ENCODE peak calls at places on chromosomes 3 and 15, in nine cellular contexts. One of them, this sample, is unnamed. For H3K36me3 and H3K27me3, the result is how much of the 10 kb centered on the place peaks cover.

GRCh38 chr3:13107661-13108060 is 34.4 kb upstream of the IQSEC1 start:
- DNase-seq in heart left ventricle: peak
- DNase-seq in transverse colon: no peak
- DNase-seq in lower lobe of right lung: peak
- DNase-seq in endothelial cell of umbilical vein: no peak
- DNase-seq in mammary epithelial cell: no peak
- DNase-seq in aorta: peak
- DNase-seq in GM23338: no peak
- DNase-seq in GM23248: no peak
- DNase-seq in this sample: peak

GRCh38 chr3:4986611-4987373 is 7.6 kb downstream of the BHLHE40 start:
- DNase-seq in heart left ventricle: peak
- DNase-seq in transverse colon: peak
- DNase-seq in lower lobe of right lung: peak
- DNase-seq in endothelial cell of umbilical vein: peak
- DNase-seq in mammary epithelial cell: peak
- DNase-seq in aorta: peak
- DNase-seq in GM23338: peak
- DNase-seq in GM23248: peak
- DNase-seq in this sample: peak

GRCh38 chr3:53791317-53791716 is 54.9 kb downstream of the CHDH start:
- DNase-seq in heart left ventricle: no peak
- DNase-seq in transverse colon: no peak
- DNase-seq in lower lobe of right lung: no peak
- DNase-seq in endothelial cell of umbilical vein: no peak
- DNase-seq in mammary epithelial cell: no peak
- DNase-seq in aorta: peak
- DNase-seq in GM23338: no peak
- DNase-seq in GM23248: no peak
- DNase-seq in this sample: no peak

GRCh38 chr3:153290278-153291015 is 128.4 kb downstream of the RAP2B start:
- DNase-seq in heart left ventricle: no peak
- DNase-seq in transverse colon: no peak
- DNase-seq in lower lobe of right lung: no peak
- DNase-seq in endothelial cell of umbilical vein: peak
- DNase-seq in mammary epithelial cell: peak
- DNase-seq in aorta: no peak
- DNase-seq in GM23338: no peak
- DNase-seq in GM23248: peak
- DNase-seq in this sample: no peak

GRCh38 chr15:49815506-49815905 is 194.7 kb downstream of the DTWD1 start:
- DNase-seq in heart left ventricle: no peak
- DNase-seq in transverse colon: no peak
- DNase-seq in lower lobe of right lung: no peak
- DNase-seq in endothelial cell of umbilical vein: no peak
- DNase-seq in mammary epithelial cell: no peak
- DNase-seq in aorta: no peak
- DNase-seq in GM23338: no peak
- DNase-seq in GM23248: peak
- DNase-seq in this sample: no peak

GRCh38 chr3:17581421-17582080 is 160.9 kb downstream of the TBC1D5 start:
- DNase-seq in heart left ventricle: no peak
- DNase-seq in transverse colon: no peak
- DNase-seq in lower lobe of right lung: no peak
- DNase-seq in endothelial cell of umbilical vein: no peak
- DNase-seq in mammary epithelial cell: peak
- DNase-seq in aorta: no peak
- DNase-seq in GM23338: no peak
- DNase-seq in GM23248: peak
- DNase-seq in this sample: no peak

GRCh38 chr3:17040322-17040721 is 155.6 kb downstream of the PLCL2 start:
- DNase-seq in heart left ventricle: no peak
- DNase-seq in transverse colon: no peak
- DNase-seq in lower lobe of right lung: no peak
- DNase-seq in endothelial cell of umbilical vein: no peak
- DNase-seq in mammary epithelial cell: no peak
- DNase-seq in aorta: no peak
- DNase-seq in GM23338: no peak
- DNase-seq in GM23248: no peak
- DNase-seq in this sample: no peak

GRCh38 chr3:111666041-111666735 is 71.0 kb upstream of the ZBED2 start:
- DNase-seq in heart left ventricle: no peak
- DNase-seq in transverse colon: no peak
- DNase-seq in lower lobe of right lung: no peak
- DNase-seq in endothelial cell of umbilical vein: no peak
- DNase-seq in mammary epithelial cell: peak
- DNase-seq in aorta: no peak
- DNase-seq in GM23338: no peak
- DNase-seq in GM23248: peak
- DNase-seq in this sample: no peak

GRCh38 chr15:28125673-28126651 is 26.8 kb upstream of the OCA2 start:
- DNase-seq in heart left ventricle: peak
- DNase-seq in transverse colon: no peak
- DNase-seq in lower lobe of right lung: no peak
- DNase-seq in endothelial cell of umbilical vein: peak
- DNase-seq in mammary epithelial cell: peak
- DNase-seq in aorta: peak
- DNase-seq in GM23338: peak
- DNase-seq in GM23248: peak
- DNase-seq in this sample: peak

GRCh38 chr3:127005864-127006500 is 23.1 kb downstream of the PLXNA1 start:
- DNase-seq in heart left ventricle: no peak
- DNase-seq in transverse colon: no peak
- DNase-seq in lower lobe of right lung: no peak
- DNase-seq in endothelial cell of umbilical vein: no peak
- DNase-seq in mammary epithelial cell: peak
- DNase-seq in aorta: no peak
- DNase-seq in GM23338: no peak
- DNase-seq in GM23248: peak
- DNase-seq in this sample: no peak

GRCh38 chr3:137764001-137764433 is at the start of gene SOX14:
- DNase-seq in heart left ventricle: no peak
- DNase-seq in transverse colon: peak
- DNase-seq in lower lobe of right lung: peak
- DNase-seq in endothelial cell of umbilical vein: no peak
- DNase-seq in mammary epithelial cell: no peak
- DNase-seq in aorta: no peak
- DNase-seq in GM23338: peak
- DNase-seq in GM23248: no peak
- DNase-seq in this sample: peak

GRCh38 chr3:68977486-68978167 is 35.9 kb downstream of the EOGT start:
- DNase-seq in heart left ventricle: no peak
- DNase-seq in transverse colon: no peak
- DNase-seq in lower lobe of right lung: no peak
- DNase-seq in endothelial cell of umbilical vein: no peak
- DNase-seq in mammary epithelial cell: no peak
- DNase-seq in aorta: no peak
- DNase-seq in GM23338: no peak
- DNase-seq in GM23248: no peak
- DNase-seq in this sample: no peak

GRCh38 chr3:191220908-191221307 is 21.9 kb downstream of the OSTN start:
- DNase-seq in heart left ventricle: no peak
- DNase-seq in transverse colon: no peak
- DNase-seq in lower lobe of right lung: no peak
- DNase-seq in endothelial cell of umbilical vein: no peak
- DNase-seq in mammary epithelial cell: peak
- DNase-seq in aorta: no peak
- DNase-seq in GM23338: peak
- DNase-seq in GM23248: no peak
- DNase-seq in this sample: no peak

GRCh38 chr15:28094732-28095521 is 4.2 kb downstream of the OCA2 start:
- DNase-seq in heart left ventricle: no peak
- DNase-seq in transverse colon: peak
- DNase-seq in lower lobe of right lung: peak
- DNase-seq in endothelial cell of umbilical vein: no peak
- DNase-seq in mammary epithelial cell: no peak
- DNase-seq in aorta: no peak
- DNase-seq in GM23338: peak
- DNase-seq in GM23248: peak
- DNase-seq in this sample: peak

GRCh38 chr3:25610167-25610566 is 54.5 kb downstream of the TOP2B start:
- DNase-seq in heart left ventricle: no peak
- DNase-seq in transverse colon: no peak
- DNase-seq in lower lobe of right lung: no peak
- DNase-seq in endothelial cell of umbilical vein: no peak
- DNase-seq in mammary epithelial cell: no peak
- DNase-seq in aorta: no peak
- DNase-seq in GM23338: no peak
- DNase-seq in GM23248: no peak
- DNase-seq in this sample: no peak

GRCh38 chr3:25610779-25611178 is 53.9 kb downstream of the TOP2B start:
- DNase-seq in heart left ventricle: no peak
- DNase-seq in transverse colon: no peak
- DNase-seq in lower lobe of right lung: no peak
- DNase-seq in endothelial cell of umbilical vein: no peak
- DNase-seq in mammary epithelial cell: no peak
- DNase-seq in aorta: no peak
- DNase-seq in GM23338: no peak
- DNase-seq in GM23248: no peak
- DNase-seq in this sample: no peak

GRCh38 chr3:25611193-25611592 is 53.5 kb downstream of the TOP2B start:
- DNase-seq in heart left ventricle: no peak
- DNase-seq in transverse colon: no peak
- DNase-seq in lower lobe of right lung: no peak
- DNase-seq in endothelial cell of umbilical vein: no peak
- DNase-seq in mammary epithelial cell: no peak
- DNase-seq in aorta: no peak
- DNase-seq in GM23338: no peak
- DNase-seq in GM23248: no peak
- DNase-seq in this sample: no peak
- H3K36me3 ChIP-seq in heart left ventricle: half or more
- H3K36me3 ChIP-seq in transverse colon: under half
- H3K36me3 ChIP-seq in lower lobe of right lung: half or more
- H3K36me3 ChIP-seq in endothelial cell of umbilical vein: under half
- H3K36me3 ChIP-seq in mammary epithelial cell: under half
- H3K36me3 ChIP-seq in aorta: under half
- H3K36me3 ChIP-seq in GM23338: half or more
- H3K36me3 ChIP-seq in GM23248: half or more
- H3K36me3 ChIP-seq in this sample: under half

DNA sequence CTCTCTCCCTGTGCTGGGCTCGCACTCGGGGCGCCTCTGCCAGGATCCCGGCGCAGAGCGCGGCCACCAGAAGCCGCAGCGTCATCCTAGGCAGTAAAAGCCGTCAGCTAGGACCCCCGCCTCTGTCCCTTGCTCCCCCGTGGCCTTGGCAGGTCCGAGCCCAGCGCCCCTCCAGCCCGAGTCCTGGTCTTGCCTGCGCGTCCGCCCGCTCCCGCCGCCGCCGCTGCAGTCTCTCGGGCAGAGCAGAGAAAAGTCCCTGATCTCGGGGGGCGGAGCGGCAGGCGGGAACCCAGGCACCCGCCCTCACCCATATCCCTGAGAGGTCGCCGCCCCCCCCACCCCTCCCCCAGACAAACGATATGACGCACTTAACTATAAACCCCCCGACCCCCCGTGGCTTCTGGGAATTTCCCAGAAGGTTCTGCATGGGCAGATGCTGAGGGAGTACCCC is at the start of gene COL7A1:
- DNase-seq in heart left ventricle: peak
- DNase-seq in transverse colon: no peak
- DNase-seq in lower lobe of right lung: no peak
- DNase-seq in endothelial cell of umbilical vein: no peak
- DNase-seq in mammary epithelial cell: no peak
- DNase-seq in aorta: no peak
- DNase-seq in GM23338: peak
- DNase-seq in GM23248: peak
- DNase-seq in this sample: no peak
- H3K4me3 ChIP-seq in heart left ventricle: peak
- H3K4me3 ChIP-seq in transverse colon: peak
- H3K4me3 ChIP-seq in lower lobe of right lung: peak
- H3K4me3 ChIP-seq in endothelial cell of umbilical vein: no peak
- H3K4me3 ChIP-seq in mammary epithelial cell: peak
- H3K4me3 ChIP-seq in aorta: peak
- H3K4me3 ChIP-seq in GM23338: peak
- H3K4me3 ChIP-seq in GM23248: peak
- H3K4me3 ChIP-seq in this sample: peak

DNA sequence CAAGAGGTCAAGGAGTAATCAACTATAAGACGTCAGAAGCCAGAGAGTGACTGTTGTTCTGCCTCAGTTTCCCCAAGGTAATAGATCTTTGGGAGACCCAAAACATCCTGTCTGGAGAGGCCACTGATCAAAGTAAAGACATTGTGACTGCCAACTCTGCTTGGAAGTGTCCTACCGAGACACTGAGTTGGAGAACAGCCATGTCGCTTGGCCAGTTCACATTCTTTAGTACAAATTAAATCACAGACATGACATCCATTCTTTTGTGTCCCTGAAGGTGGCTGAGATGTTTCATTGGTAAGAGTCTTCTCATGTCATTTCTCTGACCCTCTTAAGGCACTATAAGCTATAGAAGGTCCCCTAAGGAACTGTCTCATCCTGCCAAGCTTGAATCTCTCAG is 15.3 kb downstream of the SRGAP3 start:
- DNase-seq in heart left ventricle: no peak
- DNase-seq in transverse colon: no peak
- DNase-seq in lower lobe of right lung: no peak
- DNase-seq in endothelial cell of umbilical vein: no peak
- DNase-seq in mammary epithelial cell: no peak
- DNase-seq in aorta: no peak
- DNase-seq in GM23338: no peak
- DNase-seq in GM23248: no peak
- DNase-seq in this sample: no peak
- H3K27me3 ChIP-seq in heart left ventricle: under half
- H3K27me3 ChIP-seq in transverse colon: under half
- H3K27me3 ChIP-seq in lower lobe of right lung: under half
- H3K27me3 ChIP-seq in endothelial cell of umbilical vein: under half
- H3K27me3 ChIP-seq in mammary epithelial cell: under half
- H3K27me3 ChIP-seq in aorta: under half
- H3K27me3 ChIP-seq in GM23338: under half
- H3K27me3 ChIP-seq in GM23248: under half
- H3K27me3 ChIP-seq in this sample: under half

GRCh38 chr3:47416041-47416440 is 35.2 kb downstream of the PTPN23 start:
- DNase-seq in heart left ventricle: no peak
- DNase-seq in transverse colon: no peak
- DNase-seq in lower lobe of right lung: no peak
- DNase-seq in endothelial cell of umbilical vein: no peak
- DNase-seq in mammary epithelial cell: no peak
- DNase-seq in aorta: no peak
- DNase-seq in GM23338: peak
- DNase-seq in GM23248: no peak
- DNase-seq in this sample: peak
- H3K36me3 ChIP-seq in heart left ventricle: half or more
- H3K36me3 ChIP-seq in transverse colon: under half
- H3K36me3 ChIP-seq in lower lobe of right lung: half or more
- H3K36me3 ChIP-seq in endothelial cell of umbilical vein: under half
- H3K36me3 ChIP-seq in mammary epithelial cell: under half
- H3K36me3 ChIP-seq in aorta: under half
- H3K36me3 ChIP-seq in GM23338: under half
- H3K36me3 ChIP-seq in GM23248: under half
- H3K36me3 ChIP-seq in this sample: under half

GRCh38 chr3:157154563-157155333 is 5.2 kb downstream of the CCNL1 start:
- DNase-seq in heart left ventricle: no peak
- DNase-seq in transverse colon: no peak
- DNase-seq in lower lobe of right lung: no peak
- DNase-seq in endothelial cell of umbilical vein: no peak
- DNase-seq in mammary epithelial cell: no peak
- DNase-seq in aorta: no peak
- DNase-seq in GM23338: no peak
- DNase-seq in GM23248: no peak
- DNase-seq in this sample: no peak
- H3K4me3 ChIP-seq in heart left ventricle: peak
- H3K4me3 ChIP-seq in transverse colon: no peak
- H3K4me3 ChIP-seq in lower lobe of right lung: peak
- H3K4me3 ChIP-seq in endothelial cell of umbilical vein: no peak
- H3K4me3 ChIP-seq in mammary epithelial cell: no peak
- H3K4me3 ChIP-seq in aorta: no peak
- H3K4me3 ChIP-seq in GM23338: peak
- H3K4me3 ChIP-seq in GM23248: peak
- H3K4me3 ChIP-seq in this sample: no peak

GRCh38 chr15:93088981-93089854 is at the start of gene RGMA:
- DNase-seq in heart left ventricle: peak
- DNase-seq in transverse colon: no peak
- DNase-seq in lower lobe of right lung: no peak
- DNase-seq in endothelial cell of umbilical vein: no peak
- DNase-seq in mammary epithelial cell: no peak
- DNase-seq in aorta: peak
- DNase-seq in GM23338: peak
- DNase-seq in GM23248: peak
- DNase-seq in this sample: peak
- H3K27me3 ChIP-seq in heart left ventricle: under half
- H3K27me3 ChIP-seq in transverse colon: half or more
- H3K27me3 ChIP-seq in lower lobe of right lung: half or more
- H3K27me3 ChIP-seq in endothelial cell of umbilical vein: half or more
- H3K27me3 ChIP-seq in mammary epithelial cell: under half
- H3K27me3 ChIP-seq in aorta: under half
- H3K27me3 ChIP-seq in GM23338: half or more
- H3K27me3 ChIP-seq in GM23248: half or more
- H3K27me3 ChIP-seq in this sample: under half